ENCODE peak calls at places on chromosomes 1 and 21, in four cellular contexts. T is SK-N-SH, F is HCT116, U is K562. K is an unnamed sample.
A peak's percentile ranks its signal among the peaks of the same experiment; 100 is the strongest.

GRCh38 chr1:32361674-32362473 is 411 bp downstream of the FAM229A start:
- DNase-seq in T (peak; percentile 63), F (no peak), U (peak; percentile 38), K (no peak)

GRCh38 chr1:93735722-93736121 is 54.1 kb upstream of the BCAR3 start:
- DNase-seq in T (no peak), F (no peak), U (no peak), K (no peak)

GRCh38 chr1:37602750-37603694 is 7.3 kb upstream of the GNL2 start:
- DNase-seq in T (peak; percentile 74), F (no peak), U (peak; percentile 69), K (peak; percentile 10)

GRCh38 chr1:157575744-157576143 is 22.1 kb downstream of the FCRL4 start:
- DNase-seq in T (no peak), F (no peak), U (no peak), K (no peak)

GRCh38 chr1:33985656-33986055 is 121.8 kb downstream of the HMGB4 start:
- DNase-seq in T (no peak), F (no peak), U (no peak), K (no peak)

GRCh38 chr1:229645296-229646050 is 19.4 kb downstream of the URB2 start:
- DNase-seq in T (no peak), F (no peak), U (no peak), K (no peak)

GRCh38 chr1:85818371-85818770 is 110.1 kb upstream of the ZNHIT6 start:
- DNase-seq in T (no peak), F (no peak), U (no peak), K (peak; percentile 79)

GRCh38 chr1:211335507-211336157 is 9.0 kb downstream of the TRAF5 start:
- DNase-seq in T (no peak), F (no peak), U (no peak), K (no peak)

GRCh38 chr1:84997667-84998600 is 1.0 kb upstream of the MCOLN2 start:
- DNase-seq in T (peak; percentile 67), F (no peak), U (no peak), K (no peak)

GRCh38 chr1:243882276-243882675 is 32.2 kb upstream of the AKT3 start:
- DNase-seq in T (no peak), F (no peak), U (no peak), K (no peak)

GRCh38 chr1:244319283-244320132 is 132.2 kb downstream of the ADSS2 start:
- DNase-seq in T (no peak), F (no peak), U (no peak), K (no peak)

GRCh38 chr21:25836396-25836795 is 101.6 kb downstream of the GABPA start:
- DNase-seq in T (no peak), F (no peak), U (no peak), K (no peak)

GRCh38 chr1:157994081-157994581 is 686 bp downstream of the KIRREL1 start:
- DNase-seq in T (peak; percentile 17), F (no peak), U (no peak), K (no peak)

GRCh38 chr1:24098907-24099637 is 12.9 kb downstream of the MYOM3 start:
- DNase-seq in T (no peak), F (no peak), U (no peak), K (no peak)

GRCh38 chr1:28580706-28581530 is 11.1 kb upstream of the RAB42 start:
- DNase-seq in T (peak; percentile 73), F (no peak), U (peak; percentile 55), K (no peak)

GRCh38 chr1:243459059-243459458 is 203.2 kb downstream of the SDCCAG8 start:
- DNase-seq in T (no peak), F (no peak), U (no peak), K (no peak)

GRCh38 chr1:179178135-179178630 is 51.3 kb downstream of the ABL2 start:
- DNase-seq in T (no peak), F (no peak), U (no peak), K (no peak)

GRCh38 chr1:3312894-3313578 is 141.4 kb upstream of the ARHGEF16 start:
- DNase-seq in T (no peak), F (peak; percentile 88), U (peak; percentile 83), K (peak; percentile 84)

GRCh38 chr1:231424950-231425805 is 3.1 kb upstream of the EGLN1 start:
- DNase-seq in T (no peak), F (no peak), U (no peak), K (no peak)

GRCh38 chr1:32014199-32014936 is 700 bp downstream of the KHDRBS1 start:
- DNase-seq in T (peak; percentile 69), F (no peak), U (peak; percentile 70), K (no peak)

GRCh38 chr1:24888971-24889670 is 41.0 kb downstream of the RUNX3 start:
- DNase-seq in T (no peak), F (no peak), U (no peak), K (no peak)

GRCh38 chr1:85602536-85602935 is 22.0 kb downstream of the CCN1 start:
- DNase-seq in T (no peak), F (no peak), U (no peak), K (no peak)

GRCh38 chr1:14113841-14114567 is 414.0 kb downstream of the PRDM2 start:
- DNase-seq in T (peak; percentile 51), F (no peak), U (peak; percentile 43), K (no peak)

GRCh38 chr1:119743308-119743707 is 25.4 kb downstream of the HMGCS2 start:
- DNase-seq in T (no peak), F (no peak), U (no peak), K (no peak)

GRCh38 chr1:112714313-112715263 is 544 bp downstream of the PPM1J start:
- DNase-seq in T (peak; percentile 50), F (no peak), U (peak; percentile 45), K (no peak)

GRCh38 chr1:215118081-215118480 is 35.5 kb downstream of the KCNK2 start:
- DNase-seq in T (no peak), F (no peak), U (no peak), K (no peak)

GRCh38 chr1:244254467-244254866 is 197.2 kb downstream of the ADSS2 start:
- DNase-seq in T (no peak), F (no peak), U (no peak), K (no peak)

GRCh38 chr1:184069675-184070074 is 18.1 kb downstream of the TSEN15 start:
- DNase-seq in T (no peak), F (no peak), U (no peak), K (no peak)

GRCh38 chr1:179119466-179119865 is 37.6 kb downstream of the TOR3A start:
- DNase-seq in T (no peak), F (no peak), U (no peak), K (no peak)

GRCh38 chr21:21387891-21388290 is 389.7 kb downstream of the NCAM2 start:
- DNase-seq in T (no peak), F (no peak), U (no peak), K (no peak)

GRCh38 chr1:243748706-243749283 is 101.2 kb downstream of the AKT3 start:
- DNase-seq in T (peak; percentile 77), F (peak; percentile 63), U (peak; percentile 54), K (peak; percentile 35)

GRCh38 chr1:179287946-179288345 is 5.7 kb upstream of the SOAT1 start:
- DNase-seq in T (no peak), F (no peak), U (no peak), K (no peak)

GRCh38 chr1:84688461-84689061 is 1.7 kb downstream of the SSX2IP start:
- DNase-seq in T (no peak), F (no peak), U (peak; percentile 17), K (no peak)

GRCh38 chr1:202348509-202349262 is at the start of gene PPP1R12B:
- DNase-seq in T (peak; percentile 89), F (peak; percentile 98), U (peak; percentile 92), K (peak; percentile 97)

GRCh38 chr1:234963180-234963903 is 165.3 kb downstream of the TOMM20 start:
- DNase-seq in T (no peak), F (no peak), U (peak; percentile 60), K (no peak)

GRCh38 chr1:51666463-51666862 is 49.6 kb downstream of the OSBPL9 start:
- DNase-seq in T (no peak), F (no peak), U (no peak), K (no peak)

GRCh38 chr1:224626042-224626441 is 9.9 kb downstream of the CNIH3 start:
- DNase-seq in T (no peak), F (no peak), U (no peak), K (no peak)

GRCh38 chr1:35559317-35559944 is 1.8 kb downstream of the NCDN start:
- DNase-seq in T (no peak), F (no peak), U (no peak), K (no peak)
- TF ChIP-seq REST in T (no peak), F (no peak), U (no peak), K (no peak)

DNA sequence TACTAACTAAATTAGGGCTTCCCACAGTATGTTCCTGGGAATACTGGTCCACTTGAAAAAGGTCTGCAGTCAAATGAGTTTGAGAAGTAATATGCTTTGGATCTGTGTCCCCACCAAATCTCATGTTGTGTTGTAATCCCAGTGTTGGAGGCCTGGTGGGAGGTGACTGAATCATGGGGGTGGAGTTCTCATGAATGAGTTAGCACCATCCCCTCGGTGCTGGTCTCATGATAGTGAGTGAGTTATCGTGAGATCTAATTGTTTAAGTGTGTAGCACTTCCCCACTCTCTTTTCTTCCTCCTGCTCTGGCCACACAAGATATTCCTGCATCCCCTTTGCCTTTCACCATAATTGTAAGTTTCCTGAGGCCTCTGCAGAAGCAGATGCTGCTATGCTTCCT is 16.9 kb upstream of the DMRTB1 start:
- DNase-seq in T (no peak), F (no peak), U (no peak), K (no peak)
- TF ChIP-seq SIN3A in T (no peak), F (no peak), U (no peak), K (no peak)

DNA sequence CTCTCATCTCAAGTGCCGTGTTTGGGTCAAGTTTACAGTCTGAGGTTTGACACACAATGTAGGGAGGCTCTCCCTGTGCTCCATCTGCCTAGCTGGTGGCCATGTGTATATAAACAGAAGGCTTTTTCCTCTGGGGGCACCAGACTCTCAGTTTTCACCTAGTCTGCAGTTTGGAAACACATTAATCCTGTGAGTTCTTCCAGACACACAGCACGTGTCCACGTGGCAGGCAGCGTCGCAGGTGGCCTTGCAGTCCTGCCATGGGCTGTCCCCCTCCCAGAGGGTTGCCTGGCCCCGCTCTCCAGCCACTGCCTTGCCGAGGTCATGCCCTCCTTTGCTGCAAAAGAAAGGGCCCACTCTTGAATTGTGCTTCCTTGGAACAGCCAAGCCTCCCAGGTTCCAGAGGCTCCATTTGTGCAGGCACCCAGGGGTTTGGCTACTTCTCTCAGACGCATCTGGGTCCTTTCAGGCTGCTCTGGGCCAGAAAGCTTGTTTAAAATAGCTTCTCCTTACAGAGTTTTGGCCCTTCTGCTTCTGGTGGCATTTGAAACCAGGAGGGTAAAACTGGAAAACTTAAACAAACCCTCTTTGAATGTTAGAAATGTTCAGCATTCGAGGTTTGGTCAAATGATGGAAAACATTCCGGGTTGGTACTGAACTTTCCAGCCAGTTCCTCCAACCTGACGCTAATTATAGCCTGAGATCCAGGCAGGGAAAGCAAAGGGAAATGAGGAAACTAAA is 4.4 kb upstream of the RUNX1 start:
- DNase-seq in T (no peak), F (no peak), U (no peak), K (no peak)
- TF ChIP-seq CTCF in T (peak; percentile 30), F (peak; percentile 4), U (peak; percentile 18), K (peak; percentile 28)

DNA sequence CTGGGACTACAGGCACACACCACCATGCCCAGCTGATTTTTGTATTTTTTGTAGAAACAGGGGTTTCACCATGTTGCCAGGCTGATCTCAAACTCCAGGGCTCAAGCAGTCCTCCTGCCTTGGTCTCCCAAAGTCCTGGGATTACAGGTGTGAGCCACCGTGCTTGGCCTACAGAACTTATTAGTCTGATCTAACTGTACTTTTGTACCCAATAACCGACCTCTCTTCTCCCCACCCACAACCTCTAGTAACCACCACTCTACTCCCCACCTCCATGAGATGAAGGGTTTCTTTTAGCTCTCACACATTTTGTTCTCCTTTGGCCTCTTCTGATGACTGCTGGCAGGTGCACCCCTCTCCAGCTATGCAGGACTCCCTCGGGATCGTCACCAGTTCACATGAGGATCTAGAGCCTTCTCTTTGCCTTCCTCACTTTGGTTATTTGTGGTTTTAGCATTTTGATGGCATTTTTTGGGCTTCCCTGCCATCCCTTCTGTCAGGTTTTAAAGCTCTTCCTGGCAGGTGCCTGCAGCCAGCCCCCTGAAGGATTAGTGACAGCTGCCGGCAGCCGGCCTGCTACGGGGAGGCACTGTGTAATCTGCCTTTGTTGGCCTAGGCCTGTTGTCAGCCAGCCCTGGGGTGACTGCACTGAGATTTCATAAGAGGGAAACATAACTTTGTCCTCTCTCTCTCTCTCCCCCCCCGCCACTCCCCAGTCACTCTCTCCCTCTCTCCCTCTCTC is 99.8 kb upstream of the ATP1A1 start:
- DNase-seq in T (no peak), F (no peak), U (no peak), K (no peak)
- TF ChIP-seq REST in T (no peak), F (no peak), U (no peak), K (no peak)

K was measured in Panc1.